ENCODE peak calls at places on chromosomes 13 and 19, in nine cellular contexts. X is stimulated activated CD4-positive, alpha-beta T cell treated with anti-CD3 and anti-CD28 coated beads, Interleukin-2, amount 100 ng/mL, for 48 hours; J is NCI-H1417; L is choroid plexus epithelial cell; T is RPMI8226; Z is aorta; O is stimulated activated CD8-positive, alpha-beta memory T cell treated with anti-CD3 and anti-CD28 coated beads, Interleukin-4, amount 100 ng/mL, for 24 hours; B is psoas muscle; Q is gastrocnemius medialis. V is an unnamed sample.

GRCh38 chr13:51478418-51479198 is 25.8 kb upstream of the INTS6 start:
- DNase-seq in O (no peak), L (no peak), X (no peak), Z (no peak), T (no peak), Q (no peak), B (no peak), J (no peak), V (no peak)

GRCh38 chr19:40407714-40408600 is 5.2 kb downstream of the PRX start:
- DNase-seq in O (no peak), Q (no peak), X (no peak), Z (no peak), B (no peak), T (no peak), J (no peak), L (no peak), V (no peak)

GRCh38 chr13:75830842-75831241 is 194.7 kb downstream of the LMO7 start:
- DNase-seq in Z (no peak), L (peak; percentile 48), T (no peak), J (no peak), O (no peak), B (no peak), Q (no peak), X (no peak), V (peak; percentile 46)

GRCh38 chr13:76871332-76871945 is 14.8 kb downstream of the KCTD12 start:
- DNase-seq in J (no peak), Z (no peak), Q (no peak), L (no peak), B (no peak), T (no peak), X (no peak), O (no peak), V (no peak)

GRCh38 chr13:110338441-110339101 is 31.5 kb downstream of the COL4A2 start:
- DNase-seq in J (no peak), Q (peak; percentile 51), B (no peak), O (no peak), L (peak; percentile 93), X (no peak), Z (no peak), T (no peak), V (peak; percentile 91)

GRCh38 chr19:28934626-28935025 is 278.3 kb downstream of the UQCRFS1 start:
- DNase-seq in T (no peak), Z (no peak), O (no peak), Q (no peak), L (peak; percentile 10), X (no peak), J (no peak), B (no peak), V (no peak)

GRCh38 chr19:30371157-30371845 is 883 bp upstream of the ZNF536 start:
- DNase-seq in O (no peak), T (no peak), B (no peak), X (no peak), J (no peak), L (no peak), Z (no peak), Q (no peak), V (no peak)

GRCh38 chr19:45402469-45403070 is 2.3 kb downstream of the PPP1R13L start:
- DNase-seq in L (no peak), T (no peak), X (no peak), B (no peak), Z (peak; percentile 82), O (no peak), J (no peak), Q (no peak), V (peak; percentile 37)

GRCh38 chr13:24692541-24692940 is 12.3 kb downstream of the ATP12A start:
- DNase-seq in Q (no peak), B (peak; percentile 28), X (no peak), J (no peak), L (peak; percentile 82), O (no peak), Z (no peak), T (no peak), V (peak; percentile 66)

GRCh38 chr19:33054623-33055022 is 10.1 kb downstream of the RHPN2 start:
- DNase-seq in L (no peak), O (no peak), X (no peak), J (peak; percentile 20), T (no peak), Z (no peak), Q (no peak), B (no peak), V (no peak)

GRCh38 chr19:45164577-45165335 is 4.0 kb upstream of the NKPD1 start:
- DNase-seq in O (peak; percentile 42), L (peak; percentile 88), Z (no peak), B (peak; percentile 40), T (peak; percentile 62), Q (peak; percentile 36), J (peak; percentile 23), X (peak; percentile 55), V (peak; percentile 79)